ENCODE peak calls at places on chromosome 22, in eight cellular contexts. P is fibroblast of lung, E is progenitor cell of endocrine pancreas, Z is mucosa of descending colon, O is right lobe of liver, R is AG09319, N is left lung, I is lung. A is an unnamed sample.

GRCh38 chr22:49014227-49015201 is 813.2 kb downstream of the BRD1 start:
- DNase-seq in R (no peak), I (no peak), N (no peak), O (peak; percentile 35), E (no peak), P (no peak), Z (no peak), A (no peak)

GRCh38 chr22:35743466-35743865 is 25.8 kb downstream of the APOL5 start:
- DNase-seq in I (no peak), P (peak; percentile 13), Z (no peak), R (no peak), E (no peak), N (no peak), O (no peak), A (no peak)

GRCh38 chr22:41762980-41763779 is 37.3 kb upstream of the CCDC134 start:
- DNase-seq in N (no peak), R (no peak), Z (no peak), P (no peak), I (no peak), O (no peak), E (peak; percentile 12), A (no peak)

GRCh38 chr22:40324468-40325305 is 21.6 kb upstream of the ADSL start:
- DNase-seq in E (no peak), P (no peak), N (no peak), Z (peak; percentile 65), O (no peak), R (no peak), I (no peak), A (no peak)

GRCh38 chr22:40635940-40636379 is 559 bp downstream of the MRTFA start:
- DNase-seq in N (no peak), Z (peak; percentile 65), P (no peak), R (no peak), E (peak; percentile 26), O (no peak), I (no peak), A (no peak)

GRCh38 chr22:40368016-40368415 is 2.4 kb upstream of the SGSM3 start:
- DNase-seq in O (no peak), R (no peak), P (no peak), E (no peak), I (no peak), N (no peak), Z (no peak), A (no peak)

GRCh38 chr22:39616781-39617180 is 46.2 kb downstream of the CACNA1I start:
- DNase-seq in P (no peak), I (no peak), R (no peak), E (no peak), O (no peak), Z (no peak), N (no peak), A (no peak)

GRCh38 chr22:26666035-26666338 is 8.6 kb downstream of the MIAT start:
- DNase-seq in I (no peak), N (no peak), O (no peak), Z (no peak), R (no peak), E (no peak), P (peak; percentile 73), A (no peak)

GRCh38 chr22:17331690-17332089 is 37.6 kb upstream of the CECR2 start:
- DNase-seq in Z (no peak), O (peak; percentile 87), E (no peak), N (no peak), R (no peak), I (no peak), P (no peak), A (no peak)

GRCh38 chr22:35733036-35733435 is 15.4 kb downstream of the APOL5 start:
- DNase-seq in P (no peak), O (no peak), I (no peak), E (no peak), N (no peak), Z (no peak), R (no peak), A (no peak)

GRCh38 chr22:40746428-40747220 is 67.3 kb downstream of the MCHR1 start:
- DNase-seq in P (no peak), O (no peak), N (no peak), I (no peak), Z (no peak), E (no peak), R (no peak), A (no peak)

GRCh38 chr22:49936973-49937757 is 18.7 kb downstream of the CRELD2 start:
- DNase-seq in P (peak; percentile 8), N (no peak), E (no peak), Z (no peak), I (no peak), R (no peak), O (no peak), A (no peak)

GRCh38 chr22:35064664-35065063 is 1.3 kb upstream of the ISX start:
- DNase-seq in R (no peak), E (no peak), Z (no peak), I (no peak), O (no peak), N (no peak), P (no peak), A (no peak)

GRCh38 chr22:27154717-27155116 is 497.3 kb downstream of the MIAT start:
- DNase-seq in E (no peak), P (no peak), R (no peak), I (no peak), Z (no peak), N (no peak), O (no peak), A (no peak)

DNA sequence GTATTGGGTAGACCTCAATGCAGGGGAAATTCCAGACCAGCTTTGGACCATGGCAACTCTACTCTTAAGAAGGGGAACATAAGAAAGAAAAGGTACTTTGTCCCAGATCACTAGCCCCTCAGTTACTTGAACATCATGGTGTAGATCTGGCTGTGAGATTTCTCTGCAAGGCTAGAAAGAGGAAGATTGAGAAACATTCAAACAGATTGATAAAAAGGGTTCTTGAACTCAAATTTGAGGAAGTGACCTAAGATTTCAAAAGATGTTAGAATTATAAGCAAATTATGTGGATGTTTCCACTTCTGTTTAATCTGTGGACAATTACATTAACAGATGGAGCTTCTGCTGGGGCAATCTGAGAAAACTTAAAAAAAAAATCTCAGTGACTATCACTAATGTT is 21.9 kb upstream of the UPB1 start:
- DNase-seq in E (no peak), R (no peak), O (no peak), I (no peak), Z (no peak), N (no peak), P (no peak), A (no peak)
- TF ChIP-seq CTCF in E (no peak), R (no peak), O (no peak), I (no peak), Z (no peak), N (no peak), P (no peak), A (no peak)

DNA sequence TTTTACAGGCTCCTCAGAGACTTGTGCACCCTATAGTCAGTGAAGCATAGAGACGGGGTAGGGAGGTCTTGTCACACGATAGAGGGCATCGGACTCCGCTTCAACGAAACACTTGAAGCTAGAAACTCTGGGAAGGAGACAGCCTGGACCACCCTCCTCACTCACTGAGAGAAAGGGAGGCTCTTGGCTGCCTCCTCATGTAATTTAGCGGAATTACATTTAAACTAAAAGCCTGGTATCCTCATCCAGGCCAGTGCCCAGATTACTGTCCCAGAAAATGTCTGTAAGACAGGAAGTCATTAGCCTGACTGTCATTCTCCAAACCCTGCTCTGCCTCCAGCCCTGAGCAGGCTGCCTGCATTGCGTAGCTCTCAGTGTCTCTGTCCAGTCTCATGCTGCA is 36.0 kb downstream of the TTLL1 start:
- DNase-seq in O (no peak), P (no peak), Z (no peak), R (no peak), N (no peak), E (no peak), I (no peak), A (no peak)
- TF ChIP-seq CTCF in O (no peak), P (no peak), Z (no peak), R (no peak), N (no peak), E (peak; percentile 38), I (no peak), A (no peak)

DNA sequence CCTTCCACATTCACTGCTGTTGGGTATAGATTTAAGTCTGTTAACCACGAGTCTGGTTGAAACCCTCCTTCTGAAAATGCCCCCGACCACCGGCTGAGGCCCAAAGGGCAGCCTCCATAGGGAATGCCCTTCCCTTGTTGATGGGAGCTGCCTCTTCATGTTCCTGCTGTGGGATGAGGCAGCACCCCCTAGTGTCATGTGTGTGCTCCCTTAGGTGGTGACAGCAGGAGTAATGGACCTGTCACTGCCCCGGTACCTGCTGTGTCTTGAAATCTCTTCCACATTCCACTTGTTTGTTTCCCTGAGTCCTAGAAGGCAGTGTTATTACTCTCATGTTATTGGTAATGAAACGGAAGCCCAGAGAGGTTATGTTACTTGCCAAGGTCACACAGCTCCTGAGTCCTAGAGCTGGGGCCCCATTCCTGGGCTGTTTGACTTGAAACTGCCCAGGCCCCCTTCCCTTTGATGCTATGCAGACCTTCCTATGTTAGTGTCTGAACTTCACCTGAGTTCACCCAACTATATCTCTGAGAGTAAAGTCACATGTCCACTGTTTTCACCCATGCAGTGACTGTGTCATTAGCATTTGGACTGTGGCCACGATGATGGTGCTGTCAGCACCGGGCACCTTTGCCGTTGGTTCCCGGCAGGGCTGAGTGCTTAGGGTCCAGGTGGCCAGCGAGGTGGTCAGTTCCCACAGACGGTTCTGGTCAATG is 234.3 kb downstream of the TBC1D22A start:
- DNase-seq in Z (no peak), N (no peak), I (no peak), O (no peak), P (no peak), R (no peak), E (no peak), A (no peak)
- TF ChIP-seq CTCF in Z (no peak), N (no peak), I (no peak), O (peak; percentile 29), P (no peak), R (no peak), E (no peak), A (peak; percentile 14)

GRCh38 chr22:47056361-47056760 is 293.9 kb downstream of the TBC1D22A start:
- DNase-seq in O (no peak), I (no peak), Z (no peak), R (no peak), N (no peak), E (no peak), P (no peak), A (peak; percentile 34)

GRCh38 chr22:47054231-47055072 is 292.0 kb downstream of the TBC1D22A start:
- DNase-seq in O (no peak), N (no peak), P (no peak), R (no peak), Z (no peak), E (no peak), I (no peak), A (no peak)

GRCh38 chr22:47055921-47056320 is 293.5 kb downstream of the TBC1D22A start:
- DNase-seq in Z (no peak), N (no peak), E (no peak), I (no peak), R (no peak), O (no peak), P (no peak), A (no peak)

GRCh38 chr22:47055073-47055355 is 292.6 kb downstream of the TBC1D22A start:
- DNase-seq in N (no peak), R (no peak), Z (no peak), P (no peak), O (no peak), E (no peak), I (no peak), A (no peak)

DNA sequence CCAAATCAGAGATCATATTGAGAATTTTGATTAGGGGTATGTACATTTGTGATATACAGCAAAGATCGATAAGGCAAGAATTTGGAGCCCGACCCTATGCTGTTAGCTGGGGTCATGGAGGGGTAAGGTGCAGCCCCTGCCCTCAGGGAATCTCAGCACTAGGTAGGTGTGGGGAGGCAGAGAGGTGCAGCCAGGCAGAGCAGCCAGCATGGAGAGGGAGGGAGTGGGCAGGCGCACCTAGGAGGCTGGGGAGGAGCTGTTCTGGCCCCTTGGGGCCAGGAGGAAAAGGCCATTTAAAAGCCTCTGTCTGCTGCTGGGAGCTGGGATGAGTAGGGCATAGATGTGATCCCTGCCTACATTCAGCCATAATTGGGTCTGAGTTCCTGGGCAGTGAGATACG is 293.0 kb downstream of the TBC1D22A start:
- DNase-seq in I (no peak), E (no peak), P (no peak), O (no peak), N (no peak), R (no peak), Z (no peak), A (no peak)
- TF ChIP-seq CTCF in I (no peak), E (no peak), P (no peak), O (no peak), N (no peak), R (no peak), Z (no peak), A (no peak)